ENCODE peak calls at places on chromosomes 11 and 22, in five cellular contexts. One of them, this sample, is unnamed.

GRCh38 chr22:40502919-40503318 is 132.5 kb downstream of the SGSM3 start:
- DNase-seq in AG09309: no peak
- DNase-seq in cardiac muscle cell: no peak
- DNase-seq in uterus: no peak
- DNase-seq in tibial nerve: no peak
- DNase-seq in this sample: no peak

GRCh38 chr11:111334495-111335123 is 36.3 kb downstream of the POU2AF3 start:
- DNase-seq in AG09309: no peak
- DNase-seq in cardiac muscle cell: no peak
- DNase-seq in uterus: no peak
- DNase-seq in tibial nerve: no peak
- DNase-seq in this sample: no peak

GRCh38 chr11:131982154-131982553 is 611.7 kb downstream of the NTM start:
- DNase-seq in AG09309: no peak
- DNase-seq in cardiac muscle cell: no peak
- DNase-seq in uterus: no peak
- DNase-seq in tibial nerve: no peak
- DNase-seq in this sample: no peak

GRCh38 chr22:24758164-24758799 is 16.2 kb downstream of the PIWIL3 start:
- DNase-seq in AG09309: no peak
- DNase-seq in cardiac muscle cell: peak; percentile 66
- DNase-seq in uterus: peak; percentile 51
- DNase-seq in tibial nerve: peak; percentile 40
- DNase-seq in this sample: no peak

GRCh38 chr11:7892751-7893356 is 38.2 kb downstream of the OR10A6 start:
- DNase-seq in AG09309: no peak
- DNase-seq in cardiac muscle cell: peak; percentile 66
- DNase-seq in uterus: no peak
- DNase-seq in tibial nerve: no peak
- DNase-seq in this sample: no peak

GRCh38 chr11:101880208-101880607 is 34.6 kb upstream of the CEP126 start:
- DNase-seq in AG09309: no peak
- DNase-seq in cardiac muscle cell: peak; percentile 33
- DNase-seq in uterus: no peak
- DNase-seq in tibial nerve: no peak
- DNase-seq in this sample: peak; percentile 9

GRCh38 chr11:14119357-14119756 is 156.8 kb downstream of the SPON1 start:
- DNase-seq in AG09309: no peak
- DNase-seq in cardiac muscle cell: peak; percentile 9
- DNase-seq in uterus: no peak
- DNase-seq in tibial nerve: no peak
- DNase-seq in this sample: no peak

GRCh38 chr11:47969401-47969800 is 11.0 kb upstream of the PTPRJ start:
- DNase-seq in AG09309: no peak
- DNase-seq in cardiac muscle cell: no peak
- DNase-seq in uterus: no peak
- DNase-seq in tibial nerve: no peak
- DNase-seq in this sample: no peak

GRCh38 chr22:46055176-46055850 is 78.4 kb upstream of the WNT7B start:
- DNase-seq in AG09309: no peak
- DNase-seq in cardiac muscle cell: no peak
- DNase-seq in uterus: peak; percentile 71
- DNase-seq in tibial nerve: peak; percentile 46
- DNase-seq in this sample: no peak

GRCh38 chr11:73977856-73978519 is 4.7 kb downstream of the UCP2 start:
- DNase-seq in AG09309: no peak
- DNase-seq in cardiac muscle cell: no peak
- DNase-seq in uterus: no peak
- DNase-seq in tibial nerve: no peak
- DNase-seq in this sample: no peak

GRCh38 chr22:25403752-25404471 is 160.6 kb upstream of the GRK3 start:
- DNase-seq in AG09309: peak; percentile 31
- DNase-seq in cardiac muscle cell: peak; percentile 36
- DNase-seq in uterus: no peak
- DNase-seq in tibial nerve: no peak
- DNase-seq in this sample: no peak

GRCh38 chr11:118634435-118635236 is 27.2 kb downstream of the PHLDB1 start:
- DNase-seq in AG09309: no peak
- DNase-seq in cardiac muscle cell: peak; percentile 90
- DNase-seq in uterus: peak; percentile 82
- DNase-seq in tibial nerve: peak; percentile 69
- DNase-seq in this sample: peak; percentile 38

GRCh38 chr11:46914363-46914762 is 4.0 kb downstream of the LRP4 start:
- DNase-seq in AG09309: no peak
- DNase-seq in cardiac muscle cell: peak; percentile 54
- DNase-seq in uterus: no peak
- DNase-seq in tibial nerve: no peak
- DNase-seq in this sample: no peak

GRCh38 chr11:134915212-134915611 is 503.2 kb upstream of the B3GAT1 start:
- DNase-seq in AG09309: no peak
- DNase-seq in cardiac muscle cell: no peak
- DNase-seq in uterus: peak; percentile 14
- DNase-seq in tibial nerve: no peak
- DNase-seq in this sample: no peak

GRCh38 chr11:64132982-64133705 is 32.8 kb downstream of the MACROD1 start:
- DNase-seq in AG09309: no peak
- DNase-seq in cardiac muscle cell: no peak
- DNase-seq in uterus: no peak
- DNase-seq in tibial nerve: no peak
- DNase-seq in this sample: no peak

GRCh38 chr11:46367244-46367915 is 14.1 kb upstream of the MDK start:
- DNase-seq in AG09309: no peak
- DNase-seq in cardiac muscle cell: peak; percentile 75
- DNase-seq in uterus: peak; percentile 64
- DNase-seq in tibial nerve: peak; percentile 59
- DNase-seq in this sample: no peak

GRCh38 chr11:126329644-126330200 is 25.8 kb upstream of the ST3GAL4 start:
- DNase-seq in AG09309: no peak
- DNase-seq in cardiac muscle cell: no peak
- DNase-seq in uterus: no peak
- DNase-seq in tibial nerve: no peak
- DNase-seq in this sample: no peak

GRCh38 chr11:76935030-76935429 is 74.3 kb downstream of the ACER3 start:
- DNase-seq in AG09309: no peak
- DNase-seq in cardiac muscle cell: peak; percentile 33
- DNase-seq in uterus: no peak
- DNase-seq in tibial nerve: no peak
- DNase-seq in this sample: no peak

GRCh38 chr11:30387891-30388861 is 65.3 kb downstream of the ARL14EP start:
- DNase-seq in AG09309: no peak
- DNase-seq in cardiac muscle cell: no peak
- DNase-seq in uterus: no peak
- DNase-seq in tibial nerve: no peak
- DNase-seq in this sample: no peak

GRCh38 chr11:74282421-74282820 is 29.0 kb downstream of the P4HA3 start:
- DNase-seq in AG09309: no peak
- DNase-seq in cardiac muscle cell: no peak
- DNase-seq in uterus: no peak
- DNase-seq in tibial nerve: no peak
- DNase-seq in this sample: no peak

GRCh38 chr22:37747090-37747714 is 50.4 kb downstream of the TRIOBP start:
- DNase-seq in AG09309: no peak
- DNase-seq in cardiac muscle cell: no peak
- DNase-seq in uterus: peak; percentile 54
- DNase-seq in tibial nerve: no peak
- DNase-seq in this sample: no peak

GRCh38 chr11:45318516-45318915 is 32.4 kb upstream of the SYT13 start:
- DNase-seq in AG09309: no peak
- DNase-seq in cardiac muscle cell: no peak
- DNase-seq in uterus: no peak
- DNase-seq in tibial nerve: no peak
- DNase-seq in this sample: no peak

GRCh38 chr11:125956371-125956770 is 10.5 kb downstream of the VSIG10L2 start:
- DNase-seq in AG09309: no peak
- DNase-seq in cardiac muscle cell: no peak
- DNase-seq in uterus: peak; percentile 84
- DNase-seq in tibial nerve: no peak
- DNase-seq in this sample: no peak

GRCh38 chr11:111937461-111937769 is 272 bp downstream of the DIXDC1 start:
- DNase-seq in AG09309: no peak
- DNase-seq in cardiac muscle cell: no peak
- DNase-seq in uterus: no peak
- DNase-seq in tibial nerve: no peak
- DNase-seq in this sample: no peak

GRCh38 chr11:76658231-76658630 is 12.3 kb downstream of the LRRC32 start:
- DNase-seq in AG09309: no peak
- DNase-seq in cardiac muscle cell: no peak
- DNase-seq in uterus: no peak
- DNase-seq in tibial nerve: no peak
- DNase-seq in this sample: no peak

GRCh38 chr11:2813141-2813908 is 72.2 kb downstream of the CDKN1C start:
- DNase-seq in AG09309: no peak
- DNase-seq in cardiac muscle cell: peak; percentile 50
- DNase-seq in uterus: no peak
- DNase-seq in tibial nerve: no peak
- DNase-seq in this sample: no peak

GRCh38 chr22:28029962-28030361 is 110.9 kb upstream of the PITPNB start:
- DNase-seq in AG09309: no peak
- DNase-seq in cardiac muscle cell: no peak
- DNase-seq in uterus: no peak
- DNase-seq in tibial nerve: no peak
- DNase-seq in this sample: no peak

GRCh38 chr11:469684-470667 is 19.9 kb downstream of the PTDSS2 start:
- DNase-seq in AG09309: no peak
- DNase-seq in cardiac muscle cell: no peak
- DNase-seq in uterus: peak; percentile 70
- DNase-seq in tibial nerve: peak; percentile 35
- DNase-seq in this sample: no peak

GRCh38 chr11:32511926-32512325 is 71.7 kb upstream of the EIF3M start:
- DNase-seq in AG09309: no peak
- DNase-seq in cardiac muscle cell: no peak
- DNase-seq in uterus: no peak
- DNase-seq in tibial nerve: no peak
- DNase-seq in this sample: no peak

GRCh38 chr11:120115272-120116000 is 22.5 kb downstream of the TRIM29 start:
- DNase-seq in AG09309: no peak
- DNase-seq in cardiac muscle cell: no peak
- DNase-seq in uterus: no peak
- DNase-seq in tibial nerve: no peak
- DNase-seq in this sample: no peak

GRCh38 chr11:69122337-69122641 is 33.4 kb upstream of the SMIM38 start:
- DNase-seq in AG09309: no peak
- DNase-seq in cardiac muscle cell: no peak
- DNase-seq in uterus: no peak
- DNase-seq in tibial nerve: no peak
- DNase-seq in this sample: no peak

GRCh38 chr11:69121021-69121420 is 34.7 kb upstream of the SMIM38 start:
- DNase-seq in AG09309: no peak
- DNase-seq in cardiac muscle cell: no peak
- DNase-seq in uterus: no peak
- DNase-seq in tibial nerve: no peak
- DNase-seq in this sample: no peak

GRCh38 chr11:69123593-69124545 is 31.9 kb upstream of the SMIM38 start:
- DNase-seq in AG09309: no peak
- DNase-seq in cardiac muscle cell: no peak
- DNase-seq in uterus: no peak
- DNase-seq in tibial nerve: no peak
- DNase-seq in this sample: no peak

GRCh38 chr11:69121621-69122336 is 34.0 kb upstream of the SMIM38 start:
- DNase-seq in AG09309: no peak
- DNase-seq in cardiac muscle cell: no peak
- DNase-seq in uterus: no peak
- DNase-seq in tibial nerve: no peak
- DNase-seq in this sample: no peak

GRCh38 chr11:69122642-69123431 is 32.9 kb upstream of the SMIM38 start:
- DNase-seq in AG09309: no peak
- DNase-seq in cardiac muscle cell: peak; percentile 62
- DNase-seq in uterus: peak; percentile 49
- DNase-seq in tibial nerve: no peak
- DNase-seq in this sample: no peak
- H3K4me3 ChIP-seq in AG09309: no peak overlapping the region
- H3K4me3 ChIP-seq in cardiac muscle cell: no peak overlapping the region
- H3K4me3 ChIP-seq in uterus: no peak overlapping the region
- H3K4me3 ChIP-seq in tibial nerve: no peak overlapping the region
- H3K4me3 ChIP-seq in this sample: no peak overlapping the region

DNA sequence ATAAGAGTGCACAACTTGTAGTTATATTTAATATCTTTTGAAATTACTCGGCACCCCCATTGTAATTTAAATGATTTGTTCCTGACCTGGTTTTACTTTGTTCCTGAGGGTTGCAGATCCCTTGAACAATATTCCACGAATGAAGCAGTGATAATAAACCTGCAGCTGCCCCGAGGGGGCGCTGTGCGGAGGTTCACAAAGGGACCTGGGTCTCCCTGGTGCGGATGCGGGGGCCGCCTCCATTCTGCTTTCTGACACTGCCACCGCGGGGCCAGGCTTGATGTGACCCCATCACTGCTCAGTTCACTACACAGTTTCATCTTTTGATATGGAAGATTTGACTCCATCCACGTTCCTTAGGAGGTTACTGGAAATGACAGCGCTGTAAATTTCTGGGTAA is 62.9 kb upstream of the PRODH start:
- DNase-seq in AG09309: no peak
- DNase-seq in cardiac muscle cell: peak; percentile 13
- DNase-seq in uterus: no peak
- DNase-seq in tibial nerve: no peak
- DNase-seq in this sample: no peak
- TF ChIP-seq CTCF in AG09309: peak; percentile 15
- TF ChIP-seq CTCF in cardiac muscle cell: peak; percentile 33
- TF ChIP-seq CTCF in uterus: no peak
- TF ChIP-seq CTCF in tibial nerve: no peak
- TF ChIP-seq CTCF in this sample: no peak

DNA sequence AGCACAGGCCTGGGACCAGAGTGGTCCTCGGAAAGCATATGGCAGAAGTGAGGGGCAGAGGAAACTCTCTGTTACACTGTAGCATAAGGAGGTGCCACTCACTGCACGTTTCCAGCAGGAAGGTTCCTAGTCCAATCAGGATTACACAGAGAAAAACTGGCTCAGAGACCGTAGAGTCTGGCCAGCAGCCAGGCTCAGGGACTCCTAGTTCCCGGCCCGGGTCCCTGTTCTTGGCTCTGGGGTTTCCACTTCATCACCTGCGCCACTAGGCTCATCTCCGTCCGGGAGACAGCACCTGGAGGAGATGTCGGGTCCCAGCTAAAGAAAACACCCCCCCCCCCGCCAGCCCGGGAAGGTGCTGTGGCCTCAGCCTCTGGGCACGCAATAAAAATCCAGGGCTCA is 1.1 kb downstream of the TTLL12 start:
- DNase-seq in AG09309: no peak
- DNase-seq in cardiac muscle cell: peak; percentile 23
- DNase-seq in uterus: peak; percentile 53
- DNase-seq in tibial nerve: no peak
- DNase-seq in this sample: peak; percentile 12
- H3K4me3 ChIP-seq in AG09309: peak overlapping the region; percentile 84
- H3K4me3 ChIP-seq in cardiac muscle cell: peak overlapping the region; percentile 94
- H3K4me3 ChIP-seq in uterus: peak overlapping the region; percentile 40
- H3K4me3 ChIP-seq in tibial nerve: peak overlapping the region; percentile 65
- H3K4me3 ChIP-seq in this sample: peak overlapping the region; percentile 77

DNA sequence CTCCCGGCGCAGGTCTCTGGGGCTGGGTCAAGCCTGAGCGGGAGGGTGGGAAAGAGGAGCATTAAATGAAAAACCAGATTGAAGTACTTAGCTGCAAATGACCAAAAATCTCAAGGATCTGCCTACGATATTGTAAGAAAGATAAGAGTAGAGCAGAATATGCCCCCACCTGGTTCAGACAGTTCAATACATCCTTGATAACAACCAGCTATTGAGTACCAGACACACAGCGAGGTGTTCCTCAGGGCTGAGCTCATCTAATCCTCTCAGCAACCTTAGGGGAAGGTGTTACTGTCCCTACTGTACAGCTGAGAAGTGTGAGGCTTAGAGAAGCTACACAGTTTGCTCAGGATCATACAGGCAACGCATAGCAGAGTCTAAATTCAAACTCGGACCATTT is 27.4 kb upstream of the HMGXB4 start:
- DNase-seq in AG09309: no peak
- DNase-seq in cardiac muscle cell: no peak
- DNase-seq in uterus: no peak
- DNase-seq in tibial nerve: no peak
- DNase-seq in this sample: no peak
- TF ChIP-seq CTCF in AG09309: no peak
- TF ChIP-seq CTCF in cardiac muscle cell: no peak
- TF ChIP-seq CTCF in uterus: no peak
- TF ChIP-seq CTCF in tibial nerve: no peak
- TF ChIP-seq CTCF in this sample: no peak